ENCODE peak calls at places on chromosome 16, in six cellular contexts. X, T, G, K, M and N are unnamed samples.

GRCh38 chr16:86067936-86068335 is 169.0 kb downstream of the IRF8 start:
- DNase-seq in X (no peak), T (peak), G (no peak), K (no peak), M (no peak), N (no peak)

GRCh38 chr16:86261379-86261778 is 248.9 kb upstream of the FOXF1 start:
- DNase-seq in X (no peak), T (no peak), G (no peak), K (no peak), M (peak), N (no peak)

GRCh38 chr16:57966133-57966805 is 4.7 kb downstream of the CNGB1 start:
- DNase-seq in X (no peak), T (no peak), G (no peak), K (no peak), M (peak), N (no peak)

GRCh38 chr16:17276610-17277009 is 194.2 kb downstream of the XYLT1 start:
- DNase-seq in X (no peak), T (no peak), G (no peak), K (no peak), M (no peak), N (no peak)

GRCh38 chr16:75391254-75391653 is 42.0 kb downstream of the CFDP1 start:
- DNase-seq in X (no peak), T (no peak), G (no peak), K (no peak), M (no peak), N (no peak)

GRCh38 chr16:6009151-6009550 is 911.6 kb upstream of the EEF2KMT start:
- DNase-seq in X (no peak), T (no peak), G (no peak), K (no peak), M (no peak), N (no peak)

GRCh38 chr16:73000020-73000906 is 47.7 kb downstream of the ZFHX3 start:
- DNase-seq in X (no peak), T (no peak), G (no peak), K (no peak), M (peak), N (no peak)

GRCh38 chr16:69424935-69425784 is 741 bp downstream of the CYB5B start:
- DNase-seq in X (no peak), T (no peak), G (no peak), K (no peak), M (peak), N (peak)

GRCh38 chr16:23679274-23679985 is 741 bp downstream of the PLK1 start:
- DNase-seq in X (no peak), T (peak), G (no peak), K (no peak), M (peak), N (peak)

GRCh38 chr16:59601452-59601851 is 867.3 kb upstream of the GOT2 start:
- DNase-seq in X (no peak), T (no peak), G (no peak), K (no peak), M (no peak), N (no peak)

GRCh38 chr16:50478021-50478772 is 70.0 kb upstream of the NKD1 start:
- DNase-seq in X (no peak), T (no peak), G (no peak), K (no peak), M (no peak), N (no peak)

GRCh38 chr16:48877946-48878345 is 268.0 kb upstream of the N4BP1 start:
- DNase-seq in X (no peak), T (no peak), G (no peak), K (no peak), M (no peak), N (no peak)

GRCh38 chr16:23155445-23156049 is 6.3 kb upstream of the USP31 start:
- DNase-seq in X (no peak), T (no peak), G (no peak), K (no peak), M (peak), N (peak)

GRCh38 chr16:77499373-77500285 is 64.8 kb upstream of the ADAMTS18 start:
- DNase-seq in X (peak), T (no peak), G (no peak), K (no peak), M (peak), N (peak)

GRCh38 chr16:54098247-54098646 is 188.3 kb downstream of the IRX3 start:
- DNase-seq in X (no peak), T (no peak), G (no peak), K (no peak), M (no peak), N (no peak)

GRCh38 chr16:57446530-57447141 is 549 bp downstream of the CIAPIN1 start:
- DNase-seq in X (no peak), T (no peak), G (no peak), K (no peak), M (peak), N (peak)

GRCh38 chr16:5845046-5845445 is 747.5 kb upstream of the EEF2KMT start:
- DNase-seq in X (no peak), T (no peak), G (no peak), K (no peak), M (no peak), N (no peak)

GRCh38 chr16:72988568-72988967 is 59.4 kb downstream of the ZFHX3 start:
- DNase-seq in X (no peak), T (no peak), G (no peak), K (no peak), M (no peak), N (no peak)

GRCh38 chr16:24993722-24994686 is 21.2 kb downstream of the ARHGAP17 start:
- DNase-seq in X (no peak), T (no peak), G (no peak), K (no peak), M (peak), N (peak)

GRCh38 chr16:12425134-12425941 is 378.3 kb downstream of the CPPED1 start:
- DNase-seq in X (no peak), T (no peak), G (no peak), K (no peak), M (no peak), N (no peak)

GRCh38 chr16:79599837-79600635 is 501 bp downstream of the MAF start:
- DNase-seq in X (peak), T (peak), G (peak), K (no peak), M (no peak), N (peak)

GRCh38 chr16:62041401-62041800 is 5.2 kb upstream of the CDH8 start:
- DNase-seq in X (no peak), T (no peak), G (no peak), K (no peak), M (no peak), N (peak)

GRCh38 chr16:15950167-15950854 is 895 bp downstream of the ABCC1 start:
- DNase-seq in X (peak), T (no peak), G (no peak), K (no peak), M (peak), N (peak)

GRCh38 chr16:73329363-73330306 is 281.7 kb upstream of the ZFHX3 start:
- DNase-seq in X (no peak), T (no peak), G (no peak), K (no peak), M (no peak), N (peak)

GRCh38 chr16:4058386-4058785 is 57.9 kb downstream of the ADCY9 start:
- DNase-seq in X (no peak), T (no peak), G (no peak), K (no peak), M (no peak), N (no peak)

GRCh38 chr16:11799509-11800384 is 2.7 kb upstream of the ZC3H7A start:
- DNase-seq in X (no peak), T (no peak), G (no peak), K (no peak), M (no peak), N (peak)

GRCh38 chr16:74565378-74565777 is 41.5 kb downstream of the GLG1 start:
- DNase-seq in X (no peak), T (no peak), G (no peak), K (no peak), M (no peak), N (no peak)

GRCh38 chr16:86512301-86512859 is 2.1 kb downstream of the FOXF1 start:
- DNase-seq in X (no peak), T (no peak), G (no peak), K (no peak), M (no peak), N (no peak)

GRCh38 chr16:1614226-1615102 is 2.3 kb downstream of the CRAMP1 start:
- DNase-seq in X (peak), T (no peak), G (no peak), K (no peak), M (peak), N (peak)

GRCh38 chr16:83781-84615 is 6.0 kb downstream of the MPG start:
- DNase-seq in X (no peak), T (no peak), G (no peak), K (no peak), M (peak), N (no peak)

GRCh38 chr16:3171855-3172593 is 16.0 kb upstream of the OR1F1 start:
- DNase-seq in X (no peak), T (peak), G (no peak), K (no peak), M (no peak), N (no peak)

GRCh38 chr16:85085721-85086120 is 26.6 kb downstream of the CIBAR2 start:
- DNase-seq in X (no peak), T (no peak), G (no peak), K (no peak), M (no peak), N (no peak)

GRCh38 chr16:87333101-87333500 is 15.9 kb upstream of the C16orf95 start:
- DNase-seq in X (no peak), T (no peak), G (no peak), K (no peak), M (no peak), N (no peak)

GRCh38 chr16:28218109-28218508 is 6.3 kb upstream of the XPO6 start:
- DNase-seq in X (no peak), T (no peak), G (no peak), K (no peak), M (peak), N (peak)

GRCh38 chr16:14196011-14196410 is 124.9 kb downstream of the MRTFB start:
- DNase-seq in X (no peak), T (no peak), G (no peak), K (no peak), M (peak), N (peak)

GRCh38 chr16:27123795-27124194 is 57.1 kb downstream of the C16orf82 start:
- DNase-seq in X (no peak), T (no peak), G (no peak), K (no peak), M (no peak), N (no peak)

GRCh38 chr16:71883849-71884638 is at the start of gene ZNF821:
- DNase-seq in X (peak), T (peak), G (peak), K (no peak), M (peak), N (peak)
- H3K4me3 ChIP-seq in X (peak), T (peak), G (peak), K (peak), M (peak), N (peak)

GRCh38 chr16:30065112-30065942 is at the start of gene ALDOA:
- DNase-seq in X (peak), T (peak), G (peak), K (peak), M (peak), N (peak)
- TF ChIP-seq CTCF in X (no peak), T (peak), G (peak), K (no peak), M (no peak), N (no peak)

GRCh38 chr16:88803264-88803987 is at the start of gene CDT1:
- DNase-seq in X (peak), T (peak), G (peak), K (no peak), M (peak), N (peak)
- H3K4me3 ChIP-seq in X (peak), T (peak), G (peak), K (peak), M (peak), N (peak)

DNA sequence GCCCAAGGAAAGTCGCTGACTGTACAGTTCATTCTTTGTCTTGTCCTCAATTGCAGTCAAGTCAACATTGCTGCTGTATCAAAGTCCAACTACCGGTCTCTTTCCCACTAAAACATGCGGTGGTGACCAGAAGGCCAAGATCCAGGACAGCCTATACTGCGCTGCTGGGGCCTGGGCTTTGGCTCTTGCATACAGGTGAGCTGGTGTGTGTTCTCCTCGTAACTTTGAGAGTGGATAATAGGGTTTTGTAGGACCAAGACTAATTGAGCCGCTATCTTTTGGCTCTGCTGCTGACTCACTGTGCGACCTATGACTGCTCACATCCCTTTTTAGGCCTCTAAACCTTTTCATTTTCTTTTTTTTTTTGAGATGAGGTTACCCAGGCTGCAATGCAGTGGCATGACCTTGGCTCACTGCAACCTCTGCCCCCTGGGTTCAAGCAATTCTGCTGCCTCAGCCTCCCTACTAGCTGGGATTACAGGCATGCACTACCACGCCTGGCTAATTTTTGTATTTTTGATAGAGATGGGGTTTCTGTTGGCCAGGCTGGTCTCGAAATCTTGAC is 38.7 kb downstream of the PHKB start:
- DNase-seq in X (no peak), T (no peak), G (no peak), K (no peak), M (no peak), N (no peak)
- TF ChIP-seq CTCF in X (no peak), T (no peak), G (no peak), K (no peak), M (no peak), N (no peak)